ENCODE peak calls at places on chromosomes 16 and 17, in four cellular contexts. One of them, this sample, is unnamed. For H3K79me2, the result is how much of the 10 kb centered on the place peaks cover.

GRCh38 chr17:14451729-14452191 is 150.9 kb downstream of the HS3ST3B1 start:
- DNase-seq in HepG2: no peak
- DNase-seq in fibroblast of lung: no peak
- DNase-seq in GM23338: no peak
- DNase-seq in this sample: no peak

GRCh38 chr16:3044708-3045107 is 1.7 kb upstream of the MMP25 start:
- DNase-seq in HepG2: no peak
- DNase-seq in fibroblast of lung: no peak
- DNase-seq in GM23338: no peak
- DNase-seq in this sample: no peak

GRCh38 chr17:79322216-79323123 is 247.8 kb downstream of the ENGASE start:
- DNase-seq in HepG2: no peak
- DNase-seq in fibroblast of lung: no peak
- DNase-seq in GM23338: no peak
- DNase-seq in this sample: no peak

GRCh38 chr16:71727545-71728324 is 3.2 kb upstream of the PHLPP2 start:
- DNase-seq in HepG2: no peak
- DNase-seq in fibroblast of lung: no peak
- DNase-seq in GM23338: no peak
- DNase-seq in this sample: no peak

GRCh38 chr17:64580384-64581307 is 73.9 kb downstream of the CEP95 start:
- DNase-seq in HepG2: no peak
- DNase-seq in fibroblast of lung: peak
- DNase-seq in GM23338: no peak
- DNase-seq in this sample: no peak

GRCh38 chr16:85613609-85614337 is 651 bp downstream of the GSE1 start:
- DNase-seq in HepG2: peak
- DNase-seq in fibroblast of lung: peak
- DNase-seq in GM23338: peak
- DNase-seq in this sample: no peak

GRCh38 chr16:73572135-73572534 is 524.2 kb upstream of the ZFHX3 start:
- DNase-seq in HepG2: no peak
- DNase-seq in fibroblast of lung: no peak
- DNase-seq in GM23338: peak
- DNase-seq in this sample: no peak

GRCh38 chr16:1537763-1538289 is 4.4 kb downstream of the TMEM204 start:
- DNase-seq in HepG2: no peak
- DNase-seq in fibroblast of lung: no peak
- DNase-seq in GM23338: no peak
- DNase-seq in this sample: no peak

GRCh38 chr17:8122391-8122922 is 1.4 kb downstream of the HES7 start:
- DNase-seq in HepG2: no peak
- DNase-seq in fibroblast of lung: peak
- DNase-seq in GM23338: peak
- DNase-seq in this sample: no peak

GRCh38 chr16:5504028-5504758 is 406.6 kb upstream of the EEF2KMT start:
- DNase-seq in HepG2: no peak
- DNase-seq in fibroblast of lung: peak
- DNase-seq in GM23338: no peak
- DNase-seq in this sample: no peak

GRCh38 chr17:68356520-68356919 is 65.2 kb downstream of the ARSG start:
- DNase-seq in HepG2: no peak
- DNase-seq in fibroblast of lung: peak
- DNase-seq in GM23338: no peak
- DNase-seq in this sample: no peak

GRCh38 chr17:14214271-14214670 is 22.4 kb downstream of the CDRT15 start:
- DNase-seq in HepG2: no peak
- DNase-seq in fibroblast of lung: no peak
- DNase-seq in GM23338: no peak
- DNase-seq in this sample: no peak

GRCh38 chr16:2194166-2194834 is 2.1 kb downstream of the CASKIN1 start:
- DNase-seq in HepG2: no peak
- DNase-seq in fibroblast of lung: peak
- DNase-seq in GM23338: no peak
- DNase-seq in this sample: no peak

GRCh38 chr17:66273391-66273722 is 29.1 kb upstream of the PRKCA start:
- DNase-seq in HepG2: no peak
- DNase-seq in fibroblast of lung: no peak
- DNase-seq in GM23338: no peak
- DNase-seq in this sample: no peak

GRCh38 chr17:16442141-16442540 is 26.8 kb downstream of the TRPV2 start:
- DNase-seq in HepG2: no peak
- DNase-seq in fibroblast of lung: peak
- DNase-seq in GM23338: peak
- DNase-seq in this sample: no peak

GRCh38 chr16:47523342-47524006 is 62.3 kb downstream of the PHKB start:
- DNase-seq in HepG2: peak
- DNase-seq in fibroblast of lung: no peak
- DNase-seq in GM23338: peak
- DNase-seq in this sample: no peak

GRCh38 chr17:74453665-74454196 is 12.7 kb upstream of the CD300A start:
- DNase-seq in HepG2: no peak
- DNase-seq in fibroblast of lung: no peak
- DNase-seq in GM23338: no peak
- DNase-seq in this sample: no peak

GRCh38 chr17:77306048-77306789 is 165.4 kb downstream of the SEC14L1 start:
- DNase-seq in HepG2: no peak
- DNase-seq in fibroblast of lung: no peak
- DNase-seq in GM23338: no peak
- DNase-seq in this sample: no peak

GRCh38 chr16:88882358-88883030 is 16.0 kb upstream of the PABPN1L start:
- DNase-seq in HepG2: no peak
- DNase-seq in fibroblast of lung: no peak
- DNase-seq in GM23338: no peak
- DNase-seq in this sample: peak

GRCh38 chr16:3348547-3349167 is 7.0 kb upstream of the OR2C1 start:
- DNase-seq in HepG2: no peak
- DNase-seq in fibroblast of lung: no peak
- DNase-seq in GM23338: no peak
- DNase-seq in this sample: no peak

GRCh38 chr16:12064291-12064690 is 87.8 kb downstream of the SNX29 start:
- DNase-seq in HepG2: no peak
- DNase-seq in fibroblast of lung: no peak
- DNase-seq in GM23338: no peak
- DNase-seq in this sample: no peak

GRCh38 chr16:89476379-89476778 is 14.0 kb downstream of the ANKRD11 start:
- DNase-seq in HepG2: no peak
- DNase-seq in fibroblast of lung: no peak
- DNase-seq in GM23338: no peak
- DNase-seq in this sample: no peak

GRCh38 chr16:58809213-58809612 is 75.1 kb upstream of the GOT2 start:
- DNase-seq in HepG2: no peak
- DNase-seq in fibroblast of lung: no peak
- DNase-seq in GM23338: no peak
- DNase-seq in this sample: no peak

GRCh38 chr17:42101513-42102292 is 3.4 kb upstream of the ZNF385C start:
- DNase-seq in HepG2: peak
- DNase-seq in fibroblast of lung: peak
- DNase-seq in GM23338: peak
- DNase-seq in this sample: no peak

GRCh38 chr16:88375236-88376052 is 7.3 kb upstream of the ZNF469 start:
- DNase-seq in HepG2: no peak
- DNase-seq in fibroblast of lung: no peak
- DNase-seq in GM23338: no peak
- DNase-seq in this sample: no peak

GRCh38 chr17:41717408-41718286 is 5.5 kb downstream of the GAST start:
- DNase-seq in HepG2: no peak
- DNase-seq in fibroblast of lung: peak
- DNase-seq in GM23338: no peak
- DNase-seq in this sample: no peak

GRCh38 chr16:82660078-82660645 is 33.4 kb downstream of the CDH13 start:
- DNase-seq in HepG2: no peak
- DNase-seq in fibroblast of lung: peak
- DNase-seq in GM23338: peak
- DNase-seq in this sample: no peak

GRCh38 chr17:75779250-75779986 is 5.2 kb upstream of the UNK start:
- DNase-seq in HepG2: peak
- DNase-seq in fibroblast of lung: peak
- DNase-seq in GM23338: peak
- DNase-seq in this sample: peak

GRCh38 chr16:83513006-83513755 is 294.6 kb upstream of the HSBP1 start:
- DNase-seq in HepG2: no peak
- DNase-seq in fibroblast of lung: peak
- DNase-seq in GM23338: no peak
- DNase-seq in this sample: no peak

GRCh38 chr16:17327671-17328335 is 143.0 kb downstream of the XYLT1 start:
- DNase-seq in HepG2: no peak
- DNase-seq in fibroblast of lung: peak
- DNase-seq in GM23338: no peak
- DNase-seq in this sample: no peak

GRCh38 chr17:17934796-17935195 is 37.4 kb downstream of the TOM1L2 start:
- DNase-seq in HepG2: no peak
- DNase-seq in fibroblast of lung: peak
- DNase-seq in GM23338: no peak
- DNase-seq in this sample: no peak

GRCh38 chr16:4319454-4319853 is 3.6 kb downstream of the GLIS2 start:
- DNase-seq in HepG2: no peak
- DNase-seq in fibroblast of lung: no peak
- DNase-seq in GM23338: no peak
- DNase-seq in this sample: no peak

GRCh38 chr17:65055280-65055707 is 1.2 kb downstream of the GNA13 start:
- DNase-seq in HepG2: no peak
- DNase-seq in fibroblast of lung: peak
- DNase-seq in GM23338: no peak
- DNase-seq in this sample: no peak

GRCh38 chr17:56471661-56472060 is 121.8 kb upstream of the NOG start:
- DNase-seq in HepG2: no peak
- DNase-seq in fibroblast of lung: peak
- DNase-seq in GM23338: no peak
- DNase-seq in this sample: no peak

GRCh38 chr16:65059421-65059980 is 62.4 kb downstream of the CDH11 start:
- DNase-seq in HepG2: no peak
- DNase-seq in fibroblast of lung: no peak
- DNase-seq in GM23338: no peak
- DNase-seq in this sample: no peak

DNA sequence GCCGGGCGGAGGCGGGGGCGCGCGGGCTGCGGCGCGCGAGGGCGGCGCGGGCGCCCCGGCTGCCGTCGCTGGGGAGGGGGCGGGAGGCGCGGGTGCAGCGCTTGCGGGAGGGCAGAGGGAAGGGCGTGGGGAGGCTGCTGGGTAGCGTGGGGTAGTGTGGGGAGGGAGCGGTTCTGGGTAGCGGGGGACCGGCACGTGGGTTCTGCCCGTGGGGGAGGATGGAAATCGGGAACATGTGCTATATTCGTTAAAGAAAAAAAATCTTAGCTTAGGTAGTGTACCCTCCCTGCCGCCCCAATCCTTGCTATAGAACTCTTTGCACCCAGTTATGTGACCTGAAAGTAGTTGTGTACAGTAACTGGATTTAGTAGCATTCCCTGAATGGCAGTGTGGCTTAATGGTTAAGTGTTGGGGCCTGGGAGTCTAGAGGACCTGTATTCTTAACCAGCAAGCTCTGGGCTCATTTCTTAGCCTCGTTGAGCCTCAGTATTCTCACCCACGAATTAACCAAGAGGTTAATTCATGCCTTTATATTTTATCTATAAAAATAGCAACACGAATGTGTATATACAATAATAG is 644 bp downstream of the RABEP1 start:
- DNase-seq in HepG2: no peak
- DNase-seq in fibroblast of lung: peak
- DNase-seq in GM23338: peak
- DNase-seq in this sample: no peak
- H3K79me2 ChIP-seq in HepG2: under half
- H3K79me2 ChIP-seq in fibroblast of lung: under half
- H3K79me2 ChIP-seq in GM23338: half or more
- H3K79me2 ChIP-seq in this sample: under half

DNA sequence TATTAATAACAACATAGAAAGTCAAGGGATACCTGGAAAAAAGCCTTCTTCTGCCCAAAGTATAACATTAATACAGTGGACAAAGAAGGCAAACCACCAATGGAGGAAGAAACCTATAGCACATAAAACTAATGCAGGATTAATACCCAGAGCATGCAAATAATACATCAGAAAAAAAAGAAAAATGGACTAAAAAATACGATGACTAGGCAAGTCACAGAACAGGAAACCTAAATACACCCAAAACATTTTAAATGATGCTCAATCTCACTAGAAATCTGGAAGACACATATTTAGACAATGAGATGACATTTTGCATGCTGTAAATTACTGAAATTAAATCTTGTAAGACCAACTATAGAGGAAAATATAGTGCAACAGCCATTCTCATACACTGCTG is 55.9 kb downstream of the MED13 start:
- DNase-seq in HepG2: no peak
- DNase-seq in fibroblast of lung: no peak
- DNase-seq in GM23338: no peak
- DNase-seq in this sample: no peak
- H3K79me2 ChIP-seq in HepG2: under half
- H3K79me2 ChIP-seq in fibroblast of lung: under half
- H3K79me2 ChIP-seq in GM23338: half or more
- H3K79me2 ChIP-seq in this sample: under half

GRCh38 chr16:67803894-67804293 is 2.5 kb downstream of the RANBP10 start:
- DNase-seq in HepG2: no peak
- DNase-seq in fibroblast of lung: no peak
- DNase-seq in GM23338: no peak
- DNase-seq in this sample: no peak

GRCh38 chr16:67805718-67806427 is 487 bp downstream of the RANBP10 start:
- DNase-seq in HepG2: no peak
- DNase-seq in fibroblast of lung: no peak
- DNase-seq in GM23338: peak
- DNase-seq in this sample: no peak

GRCh38 chr16:67804853-67805542 is 1.4 kb downstream of the RANBP10 start:
- DNase-seq in HepG2: peak
- DNase-seq in fibroblast of lung: no peak
- DNase-seq in GM23338: no peak
- DNase-seq in this sample: no peak

GRCh38 chr16:67800252-67801046 is 5.9 kb downstream of the RANBP10 start:
- DNase-seq in HepG2: no peak
- DNase-seq in fibroblast of lung: no peak
- DNase-seq in GM23338: no peak
- DNase-seq in this sample: no peak

GRCh38 chr16:67801889-67802288 is 4.5 kb downstream of the RANBP10 start:
- DNase-seq in HepG2: no peak
- DNase-seq in fibroblast of lung: no peak
- DNase-seq in GM23338: no peak
- DNase-seq in this sample: no peak
- H3K79me2 ChIP-seq in HepG2: half or more
- H3K79me2 ChIP-seq in fibroblast of lung: under half
- H3K79me2 ChIP-seq in GM23338: half or more
- H3K79me2 ChIP-seq in this sample: under half

DNA sequence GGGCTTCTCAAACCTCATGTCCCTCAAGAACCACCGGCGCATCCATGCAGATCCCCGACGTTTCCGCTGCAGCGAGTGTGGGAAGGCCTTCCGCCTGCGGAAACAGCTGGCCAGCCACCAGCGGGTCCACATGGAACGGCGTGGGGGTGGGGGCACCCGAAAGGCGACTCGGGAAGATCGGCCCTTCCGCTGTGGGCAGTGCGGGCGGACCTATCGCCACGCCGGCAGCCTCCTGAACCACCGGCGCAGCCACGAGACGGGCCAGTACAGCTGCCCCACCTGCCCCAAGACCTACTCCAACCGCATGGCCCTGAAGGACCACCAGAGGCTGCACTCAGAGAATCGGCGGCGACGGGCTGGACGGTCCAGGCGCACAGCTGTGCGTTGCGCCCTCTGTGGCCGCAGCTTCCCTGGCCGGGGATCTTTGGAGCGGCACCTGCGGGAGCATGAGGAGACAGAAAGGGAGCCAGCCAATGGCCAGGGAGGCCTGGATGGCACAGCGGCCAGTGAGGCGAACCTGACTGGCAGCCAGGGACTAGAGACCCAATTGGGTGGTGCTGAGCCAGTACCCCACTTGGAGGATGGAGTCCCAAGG is 5.9 kb downstream of the ZNF646 start:
- DNase-seq in HepG2: no peak
- DNase-seq in fibroblast of lung: no peak
- DNase-seq in GM23338: peak
- DNase-seq in this sample: no peak
- H3K79me2 ChIP-seq in HepG2: under half
- H3K79me2 ChIP-seq in fibroblast of lung: under half
- H3K79me2 ChIP-seq in GM23338: under half
- H3K79me2 ChIP-seq in this sample: half or more